ENCODE peak calls at places on chromosome 1, in four cellular contexts. One of them, this sample, is unnamed.

GRCh38 chr1:151992345-151993083 is 1.1 kb downstream of the S100A10 start:
- DNase-seq in GM23338: peak; percentile 81
- DNase-seq in left ventricle myocardium inferior: peak; percentile 81
- DNase-seq in brain microvascular endothelial cell: peak; percentile 87
- DNase-seq in this sample: no peak

GRCh38 chr1:143720087-143721023 is 251.4 kb downstream of the FAM72C start:
- DNase-seq in GM23338: peak; percentile 74
- DNase-seq in left ventricle myocardium inferior: no peak
- DNase-seq in brain microvascular endothelial cell: no peak
- DNase-seq in this sample: no peak

GRCh38 chr1:200033511-200034261 is 6.2 kb downstream of the NR5A2 start:
- DNase-seq in GM23338: peak; percentile 63
- DNase-seq in left ventricle myocardium inferior: no peak
- DNase-seq in brain microvascular endothelial cell: no peak
- DNase-seq in this sample: no peak

GRCh38 chr1:109687641-109688499 is at the start of gene GSTM1:
- DNase-seq in GM23338: no peak
- DNase-seq in left ventricle myocardium inferior: no peak
- DNase-seq in brain microvascular endothelial cell: peak; percentile 43
- DNase-seq in this sample: peak; percentile 22

GRCh38 chr1:189678779-189679178 is 798.9 kb downstream of the BRINP3 start:
- DNase-seq in GM23338: peak; percentile 50
- DNase-seq in left ventricle myocardium inferior: no peak
- DNase-seq in brain microvascular endothelial cell: no peak
- DNase-seq in this sample: no peak

GRCh38 chr1:116842654-116843053 is 67.1 kb upstream of the PTGFRN start:
- DNase-seq in GM23338: peak; percentile 37
- DNase-seq in left ventricle myocardium inferior: no peak
- DNase-seq in brain microvascular endothelial cell: no peak
- DNase-seq in this sample: no peak

GRCh38 chr1:61436016-61436415 is 288.9 kb downstream of the TM2D1 start:
- DNase-seq in GM23338: no peak
- DNase-seq in left ventricle myocardium inferior: no peak
- DNase-seq in brain microvascular endothelial cell: no peak
- DNase-seq in this sample: no peak

GRCh38 chr1:181608951-181609350 is 125.6 kb downstream of the CACNA1E start:
- DNase-seq in GM23338: peak; percentile 48
- DNase-seq in left ventricle myocardium inferior: no peak
- DNase-seq in brain microvascular endothelial cell: no peak
- DNase-seq in this sample: no peak

GRCh38 chr1:235703516-235703915 is 53.9 kb upstream of the GNG4 start:
- DNase-seq in GM23338: no peak
- DNase-seq in left ventricle myocardium inferior: no peak
- DNase-seq in brain microvascular endothelial cell: peak; percentile 38
- DNase-seq in this sample: no peak

GRCh38 chr1:13762642-13763041 is 62.7 kb downstream of the PRDM2 start:
- DNase-seq in GM23338: peak; percentile 21
- DNase-seq in left ventricle myocardium inferior: no peak
- DNase-seq in brain microvascular endothelial cell: no peak
- DNase-seq in this sample: no peak

GRCh38 chr1:192998536-192998935 is 60.6 kb downstream of the UCHL5 start:
- DNase-seq in GM23338: peak; percentile 48
- DNase-seq in left ventricle myocardium inferior: no peak
- DNase-seq in brain microvascular endothelial cell: no peak
- DNase-seq in this sample: no peak

GRCh38 chr1:6176751-6177150 is 3.4 kb downstream of the CHD5 start:
- DNase-seq in GM23338: no peak
- DNase-seq in left ventricle myocardium inferior: no peak
- DNase-seq in brain microvascular endothelial cell: no peak
- DNase-seq in this sample: no peak

GRCh38 chr1:7453038-7453437 is 318.1 kb upstream of the VAMP3 start:
- DNase-seq in GM23338: no peak
- DNase-seq in left ventricle myocardium inferior: no peak
- DNase-seq in brain microvascular endothelial cell: no peak
- DNase-seq in this sample: no peak

GRCh38 chr1:103960710-103961109 is 211.0 kb downstream of the AMY1C start:
- DNase-seq in GM23338: no peak
- DNase-seq in left ventricle myocardium inferior: no peak
- DNase-seq in brain microvascular endothelial cell: no peak
- DNase-seq in this sample: no peak

GRCh38 chr1:55262822-55263221 is 47.7 kb upstream of the USP24 start:
- DNase-seq in GM23338: no peak
- DNase-seq in left ventricle myocardium inferior: no peak
- DNase-seq in brain microvascular endothelial cell: peak; percentile 69
- DNase-seq in this sample: peak; percentile 54

GRCh38 chr1:160408864-160409263 is 8.5 kb downstream of the VANGL2 start:
- DNase-seq in GM23338: no peak
- DNase-seq in left ventricle myocardium inferior: no peak
- DNase-seq in brain microvascular endothelial cell: no peak
- DNase-seq in this sample: no peak

GRCh38 chr1:17370618-17371017 is 1.4 kb upstream of the PADI6 start:
- DNase-seq in GM23338: peak; percentile 75
- DNase-seq in left ventricle myocardium inferior: no peak
- DNase-seq in brain microvascular endothelial cell: no peak
- DNase-seq in this sample: no peak

GRCh38 chr1:22328331-22329170 is 123.1 kb upstream of the ZBTB40 start:
- DNase-seq in GM23338: no peak
- DNase-seq in left ventricle myocardium inferior: no peak
- DNase-seq in brain microvascular endothelial cell: no peak
- DNase-seq in this sample: no peak

GRCh38 chr1:59081181-59081580 is 215.7 kb upstream of the FGGY start:
- DNase-seq in GM23338: no peak
- DNase-seq in left ventricle myocardium inferior: no peak
- DNase-seq in brain microvascular endothelial cell: no peak
- DNase-seq in this sample: no peak

GRCh38 chr1:11648732-11649158 is 5.5 kb downstream of the FBXO2 start:
- DNase-seq in GM23338: peak; percentile 79
- DNase-seq in left ventricle myocardium inferior: no peak
- DNase-seq in brain microvascular endothelial cell: no peak
- DNase-seq in this sample: no peak

GRCh38 chr1:170290971-170291370 is 145.2 kb downstream of the NTMT2 start:
- DNase-seq in GM23338: no peak
- DNase-seq in left ventricle myocardium inferior: no peak
- DNase-seq in brain microvascular endothelial cell: peak; percentile 25
- DNase-seq in this sample: peak; percentile 57

GRCh38 chr1:85579619-85580018 is 942 bp upstream of the CCN1 start:
- DNase-seq in GM23338: peak; percentile 51
- DNase-seq in left ventricle myocardium inferior: peak; percentile 36
- DNase-seq in brain microvascular endothelial cell: no peak
- DNase-seq in this sample: no peak

GRCh38 chr1:219808790-219809189 is 119.6 kb downstream of the SLC30A10 start:
- DNase-seq in GM23338: no peak
- DNase-seq in left ventricle myocardium inferior: no peak
- DNase-seq in brain microvascular endothelial cell: no peak
- DNase-seq in this sample: no peak

GRCh38 chr1:228163776-228164534 is 1.6 kb upstream of the IBA57 start:
- DNase-seq in GM23338: no peak
- DNase-seq in left ventricle myocardium inferior: no peak
- DNase-seq in brain microvascular endothelial cell: no peak
- DNase-seq in this sample: no peak

GRCh38 chr1:63845346-63845745 is 71.5 kb downstream of the ROR1 start:
- DNase-seq in GM23338: no peak
- DNase-seq in left ventricle myocardium inferior: no peak
- DNase-seq in brain microvascular endothelial cell: no peak
- DNase-seq in this sample: no peak

GRCh38 chr1:54934869-54935268 is 45.6 kb upstream of the TMEM61 start:
- DNase-seq in GM23338: no peak
- DNase-seq in left ventricle myocardium inferior: no peak
- DNase-seq in brain microvascular endothelial cell: peak; percentile 75
- DNase-seq in this sample: peak; percentile 52

GRCh38 chr1:111474521-111474920 is 737 bp downstream of the C1orf162 start:
- DNase-seq in GM23338: no peak
- DNase-seq in left ventricle myocardium inferior: no peak
- DNase-seq in brain microvascular endothelial cell: no peak
- DNase-seq in this sample: no peak

GRCh38 chr1:217134857-217135568 is 411.8 kb upstream of the ESRRG start:
- DNase-seq in GM23338: peak; percentile 71
- DNase-seq in left ventricle myocardium inferior: no peak
- DNase-seq in brain microvascular endothelial cell: no peak
- DNase-seq in this sample: no peak

GRCh38 chr1:1781526-1781903 is 3.2 kb upstream of the NADK start:
- DNase-seq in GM23338: no peak
- DNase-seq in left ventricle myocardium inferior: no peak
- DNase-seq in brain microvascular endothelial cell: no peak
- DNase-seq in this sample: no peak

GRCh38 chr1:1780598-1781525 is 2.6 kb upstream of the NADK start:
- DNase-seq in GM23338: no peak
- DNase-seq in left ventricle myocardium inferior: no peak
- DNase-seq in brain microvascular endothelial cell: no peak
- DNase-seq in this sample: no peak

GRCh38 chr1:1778827-1779675 is 781 bp upstream of the NADK start:
- DNase-seq in GM23338: peak; percentile 91
- DNase-seq in left ventricle myocardium inferior: peak; percentile 80
- DNase-seq in brain microvascular endothelial cell: no peak
- DNase-seq in this sample: no peak

GRCh38 chr1:1777950-1778826 is at the start of gene NADK:
- DNase-seq in GM23338: peak; percentile 64
- DNase-seq in left ventricle myocardium inferior: peak; percentile 60
- DNase-seq in brain microvascular endothelial cell: no peak
- DNase-seq in this sample: no peak

GRCh38 chr1:1779691-1780597 is 1.7 kb upstream of the NADK start:
- DNase-seq in GM23338: peak; percentile 86
- DNase-seq in left ventricle myocardium inferior: peak; percentile 55
- DNase-seq in brain microvascular endothelial cell: no peak
- DNase-seq in this sample: no peak
- H3K4me3 ChIP-seq in GM23338: peak overlapping the region; percentile 89
- H3K4me3 ChIP-seq in left ventricle myocardium inferior: peak overlapping the region; percentile 98
- H3K4me3 ChIP-seq in brain microvascular endothelial cell: no peak overlapping the region
- H3K4me3 ChIP-seq in this sample: no peak overlapping the region

GRCh38 chr1:15720861-15721260 is 15.2 kb upstream of the SLC25A34 start:
- DNase-seq in GM23338: no peak
- DNase-seq in left ventricle myocardium inferior: no peak
- DNase-seq in brain microvascular endothelial cell: no peak
- DNase-seq in this sample: no peak
- H3K4me3 ChIP-seq in GM23338: no peak overlapping the region
- H3K4me3 ChIP-seq in left ventricle myocardium inferior: no peak overlapping the region
- H3K4me3 ChIP-seq in brain microvascular endothelial cell: no peak overlapping the region
- H3K4me3 ChIP-seq in this sample: no peak overlapping the region

GRCh38 chr1:210252621-210253041 is 20.0 kb downstream of the SERTAD4 start:
- DNase-seq in GM23338: peak; percentile 92
- DNase-seq in left ventricle myocardium inferior: peak; percentile 58
- DNase-seq in brain microvascular endothelial cell: no peak
- DNase-seq in this sample: no peak

GRCh38 chr1:210248341-210248740 is 15.7 kb downstream of the SERTAD4 start:
- DNase-seq in GM23338: no peak
- DNase-seq in left ventricle myocardium inferior: no peak
- DNase-seq in brain microvascular endothelial cell: no peak
- DNase-seq in this sample: no peak

GRCh38 chr1:210251680-210252490 is 19.3 kb downstream of the SERTAD4 start:
- DNase-seq in GM23338: peak; percentile 64
- DNase-seq in left ventricle myocardium inferior: no peak
- DNase-seq in brain microvascular endothelial cell: no peak
- DNase-seq in this sample: no peak

GRCh38 chr1:210250998-210251679 is 18.5 kb downstream of the SERTAD4 start:
- DNase-seq in GM23338: peak; percentile 85
- DNase-seq in left ventricle myocardium inferior: peak; percentile 40
- DNase-seq in brain microvascular endothelial cell: no peak
- DNase-seq in this sample: no peak

DNA sequence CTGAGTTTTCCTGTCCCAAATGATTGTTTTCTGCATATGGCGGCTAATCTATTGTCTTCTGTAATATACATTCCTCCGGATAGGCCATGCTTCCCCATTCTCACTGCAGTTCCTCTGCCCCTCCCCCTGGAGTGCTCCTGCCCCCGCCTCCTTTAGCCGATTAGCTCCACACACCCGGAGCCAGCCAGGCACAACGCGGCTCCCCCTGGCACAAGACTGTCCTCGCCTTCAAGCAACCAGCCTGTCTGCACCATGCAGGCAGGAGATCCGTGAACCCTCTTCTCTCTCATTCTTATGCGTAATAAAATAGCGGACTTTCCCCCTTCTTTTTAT is 18.0 kb downstream of the SERTAD4 start:
- DNase-seq in GM23338: peak; percentile 83
- DNase-seq in left ventricle myocardium inferior: no peak
- DNase-seq in brain microvascular endothelial cell: no peak
- DNase-seq in this sample: no peak
- H3K4me3 ChIP-seq in GM23338: peak overlapping the region; percentile 68
- H3K4me3 ChIP-seq in left ventricle myocardium inferior: peak overlapping the region; percentile 70
- H3K4me3 ChIP-seq in brain microvascular endothelial cell: peak overlapping the region; percentile 12
- H3K4me3 ChIP-seq in this sample: no peak overlapping the region

DNA sequence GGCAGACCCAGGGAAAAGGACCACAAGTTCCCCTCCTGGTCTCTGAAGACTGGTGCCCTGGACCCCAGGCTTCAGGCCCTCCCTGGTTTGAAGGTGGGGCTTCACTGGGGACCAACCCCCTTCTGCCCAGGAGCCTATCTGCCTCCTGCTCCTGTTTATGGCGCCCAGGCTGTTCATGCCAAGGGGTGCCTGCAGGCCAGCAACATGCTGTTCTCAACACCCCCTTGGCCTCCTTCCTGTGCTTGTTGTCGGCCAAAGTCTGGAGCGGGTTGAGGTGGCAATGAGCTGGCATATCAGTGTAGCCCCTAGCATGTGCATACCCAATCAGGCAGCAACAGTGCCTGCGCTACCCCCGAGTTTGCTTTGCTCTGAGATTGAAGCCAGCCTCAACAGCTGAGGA is 46.3 kb downstream of the ATP6V1G3 start:
- DNase-seq in GM23338: no peak
- DNase-seq in left ventricle myocardium inferior: no peak
- DNase-seq in brain microvascular endothelial cell: no peak
- DNase-seq in this sample: no peak
- H3K4me3 ChIP-seq in GM23338: no peak overlapping the region
- H3K4me3 ChIP-seq in left ventricle myocardium inferior: no peak overlapping the region
- H3K4me3 ChIP-seq in brain microvascular endothelial cell: no peak overlapping the region
- H3K4me3 ChIP-seq in this sample: no peak overlapping the region

DNA sequence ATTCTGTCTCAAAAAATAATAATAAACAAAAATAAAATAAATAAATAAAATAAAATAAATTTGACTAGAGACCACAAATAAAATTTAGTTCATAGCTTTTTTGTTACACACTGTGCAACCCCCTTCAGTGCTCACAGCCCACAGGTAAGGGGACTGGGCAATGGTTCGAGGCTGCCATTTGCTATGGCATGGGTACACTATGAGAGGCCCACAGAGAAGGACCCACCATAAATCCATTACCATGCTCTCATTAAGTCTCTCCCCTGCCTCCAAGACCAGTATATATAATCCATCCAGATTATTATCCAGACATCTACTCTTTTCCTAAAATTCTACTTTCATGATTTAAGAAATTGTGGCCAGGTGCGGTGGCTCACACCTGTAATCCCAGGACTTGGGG is 8.7 kb upstream of the RIT1 start:
- DNase-seq in GM23338: no peak
- DNase-seq in left ventricle myocardium inferior: no peak
- DNase-seq in brain microvascular endothelial cell: no peak
- DNase-seq in this sample: no peak
- H3K4me3 ChIP-seq in GM23338: no peak overlapping the region
- H3K4me3 ChIP-seq in left ventricle myocardium inferior: no peak overlapping the region
- H3K4me3 ChIP-seq in brain microvascular endothelial cell: no peak overlapping the region
- H3K4me3 ChIP-seq in this sample: no peak overlapping the region